ENCODE peak calls at places on chromosomes 11 and 22, in nine cellular contexts. N is T-cell; X is HCEC 1CT; L is hypothalamus; B is activated T-helper 1 cell treated with Interleukin-2 at 50 U/mL for 16 hours; O is skeletal muscle cell; U is pons; H is aorta; C is activated CD4-positive, CD25-positive, alpha-beta regulatory T cell. T is an unnamed sample.

GRCh38 chr22:50548046-50548912 is 2.6 kb downstream of the KLHDC7B start:
- DNase-seq in N (peak), X (no peak), L (no peak), B (peak), O (no peak), U (no peak), H (no peak), C (no peak), T (peak)

GRCh38 chr22:38260760-38261477 is 11.9 kb downstream of the TMEM184B start:
- DNase-seq in N (no peak), X (no peak), L (peak), B (no peak), O (no peak), U (peak), H (no peak), C (no peak), T (no peak)

GRCh38 chr22:38609371-38609770 is 39.4 kb upstream of the DMC1 start:
- DNase-seq in N (no peak), X (no peak), L (no peak), B (no peak), O (no peak), U (no peak), H (no peak), C (no peak), T (no peak)

GRCh38 chr11:63573881-63574855 is 11.0 kb upstream of the PLAAT2 start:
- DNase-seq in N (peak), X (peak), L (no peak), B (no peak), O (peak), U (peak), H (no peak), C (no peak), T (no peak)

GRCh38 chr11:47587733-47588326 is 1.4 kb downstream of the FAM180B start:
- DNase-seq in N (no peak), X (no peak), L (no peak), B (no peak), O (no peak), U (peak), H (peak), C (no peak), T (no peak)

GRCh38 chr22:20315337-20316216 is 4.3 kb downstream of the DGCR6L start:
- DNase-seq in N (no peak), X (no peak), L (no peak), B (no peak), O (no peak), U (no peak), H (peak), C (no peak), T (no peak)

GRCh38 chr22:39616781-39617180 is 46.2 kb downstream of the CACNA1I start:
- DNase-seq in N (no peak), X (no peak), L (no peak), B (no peak), O (no peak), U (no peak), H (no peak), C (no peak), T (no peak)

GRCh38 chr11:128582496-128583366 is 4.6 kb downstream of the ETS1 start:
- DNase-seq in N (no peak), X (peak), L (no peak), B (no peak), O (peak), U (peak), H (no peak), C (no peak), T (no peak)

GRCh38 chr11:34997872-34998548 is 81.6 kb downstream of the PDHX start:
- DNase-seq in N (no peak), X (peak), L (no peak), B (no peak), O (no peak), U (peak), H (no peak), C (no peak), T (no peak)

GRCh38 chr11:122153746-122154145 is 37.7 kb upstream of the BLID start:
- DNase-seq in N (no peak), X (no peak), L (no peak), B (no peak), O (no peak), U (peak), H (no peak), C (no peak), T (no peak)

GRCh38 chr11:45563801-45564200 is 101.6 kb downstream of the CHST1 start:
- DNase-seq in N (no peak), X (no peak), L (no peak), B (no peak), O (no peak), U (no peak), H (no peak), C (no peak), T (no peak)

GRCh38 chr11:12045914-12046635 is 37.6 kb upstream of the DKK3 start:
- DNase-seq in N (no peak), X (no peak), L (no peak), B (no peak), O (no peak), U (no peak), H (no peak), C (no peak), T (no peak)

GRCh38 chr22:16699336-16699735 is 106.7 kb upstream of the CCT8L2 start:
- DNase-seq in N (no peak), X (no peak), L (no peak), B (no peak), O (no peak), U (no peak), H (no peak), C (no peak), T (no peak)

GRCh38 chr11:74390697-74391096 is 7.5 kb downstream of the PGM2L1 start:
- DNase-seq in N (no peak), X (no peak), L (no peak), B (no peak), O (no peak), U (no peak), H (no peak), C (no peak), T (no peak)

GRCh38 chr11:74583024-74583624 is 9.3 kb upstream of the POLD3 start:
- DNase-seq in N (no peak), X (no peak), L (no peak), B (no peak), O (no peak), U (no peak), H (no peak), C (no peak), T (no peak)

GRCh38 chr11:96658436-96658835 is 268.6 kb downstream of the JRKL start:
- DNase-seq in N (no peak), X (no peak), L (no peak), B (no peak), O (no peak), U (no peak), H (no peak), C (no peak), T (no peak)

GRCh38 chr11:67572747-67573419 is 10.7 kb upstream of the GSTP1 start:
- DNase-seq in N (peak), X (peak), L (peak), B (no peak), O (no peak), U (peak), H (no peak), C (no peak), T (peak)

GRCh38 chr11:125701858-125702621 is 21.4 kb upstream of the ACRV1 start:
- DNase-seq in N (no peak), X (no peak), L (no peak), B (no peak), O (no peak), U (no peak), H (no peak), C (no peak), T (no peak)

T was measured in activated T-helper 9 cell treated with anti-CD3 and anti-CD28 coated beads, Interleukin-2, amount 50 U/mL, for 16 hours.